ENCODE peak calls at places on chromosomes 3 and 15, in five cellular contexts. P is AG04449; O is stimulated activated CD4-positive, alpha-beta T cell treated with anti-CD3 and anti-CD28 coated beads, Interleukin-4, amount 100 ng/mL, for 1 hour; W is H54; U is adrenal gland. V is an unnamed sample.

GRCh38 chr3:54146383-54147239 is 24.3 kb downstream of the CACNA2D3 start:
- DNase-seq in P (no peak), W (peak), O (no peak), U (peak), V (no peak)

GRCh38 chr15:63890617-63891016 is 56.9 kb upstream of the HERC1 start:
- DNase-seq in O (no peak), U (no peak), P (no peak), W (no peak), V (no peak)

GRCh38 chr3:119619094-119619493 is 21.4 kb downstream of the PLA1A start:
- DNase-seq in W (no peak), P (no peak), U (no peak), O (no peak), V (no peak)

GRCh38 chr3:149368850-149369497 is 8.5 kb downstream of the TM4SF1 start:
- DNase-seq in W (no peak), U (no peak), O (no peak), P (no peak), V (no peak)

GRCh38 chr15:40364259-40364658 is 6.2 kb downstream of the DISP2 start:
- DNase-seq in W (peak), P (no peak), U (no peak), O (no peak), V (no peak)

GRCh38 chr15:89912674-89913396 is at the start of gene ARPIN:
- DNase-seq in W (peak), P (no peak), U (peak), O (no peak), V (no peak)

GRCh38 chr3:45075821-45076625 is 49.9 kb downstream of the CLEC3B start:
- DNase-seq in P (no peak), W (no peak), U (no peak), O (no peak), V (no peak)

GRCh38 chr3:176970770-176971169 is 226.5 kb downstream of the TBL1XR1 start:
- DNase-seq in U (no peak), O (no peak), W (no peak), P (no peak), V (no peak)

GRCh38 chr3:18766971-18767370 is 341.8 kb upstream of the SATB1 start:
- DNase-seq in W (no peak), O (no peak), P (no peak), U (no peak), V (no peak)

GRCh38 chr3:16177962-16178627 is 3.6 kb downstream of the GALNT15 start:
- DNase-seq in W (peak), O (peak), U (peak), P (no peak), V (peak)

GRCh38 chr15:65841121-65841930 is 28.0 kb upstream of the RAB11A start:
- DNase-seq in W (no peak), O (no peak), U (no peak), P (no peak), V (no peak)

GRCh38 chr3:126474498-126475410 is 937 bp downstream of the ZXDC start:
- DNase-seq in O (peak), P (no peak), U (peak), W (peak), V (no peak)

GRCh38 chr3:150760431-150761200 is 2.4 kb downstream of the SIAH2 start:
- DNase-seq in U (no peak), W (no peak), O (peak), P (no peak), V (no peak)

GRCh38 chr15:40937762-40938529 is 8.8 kb downstream of the DLL4 start:
- DNase-seq in U (no peak), W (peak), P (no peak), O (no peak), V (no peak)

GRCh38 chr3:40616420-40616819 is 91.7 kb downstream of the ZNF621 start:
- DNase-seq in P (no peak), W (no peak), O (no peak), U (no peak), V (no peak)

GRCh38 chr3:109178701-109179100 is 42.2 kb downstream of the C3orf85 start:
- DNase-seq in O (no peak), P (no peak), U (no peak), W (no peak), V (no peak)

GRCh38 chr3:147348976-147349375 is 57.4 kb downstream of the ZIC4 start:
- DNase-seq in U (no peak), O (no peak), P (no peak), W (no peak), V (no peak)

GRCh38 chr3:86990171-86990733 is 697 bp downstream of the VGLL3 start:
- DNase-seq in W (no peak), P (no peak), U (no peak), O (no peak), V (no peak)

V was measured in AG04450.